ENCODE peak calls at places on chromosome 21, in ten cellular contexts. W is H54; L is occipital lobe; S is body of pancreas; O is AG04450; Y is HTR-8/SVneo; M is KBM-7; G is cardiac muscle cell; Q is stimulated activated CD4-positive, alpha-beta T cell treated with anti-CD3 and anti-CD28 coated beads, Interleukin-1b, Interleukin-23, amount 100 ng/mL, for 48 hours; V is lung microvascular endothelial cell. N is an unnamed sample.

GRCh38 chr21:35025206-35026152 is 23.6 kb downstream of the RUNX1 start:
- DNase-seq in W (no peak), L (no peak), S (no peak), O (no peak), Y (no peak), M (peak), G (peak), Q (no peak), V (no peak), N (no peak)

GRCh38 chr21:31409849-31410762 is 66.0 kb upstream of the TIAM1 start:
- DNase-seq in W (no peak), L (no peak), S (no peak), O (no peak), Y (no peak), M (no peak), G (peak), Q (no peak), V (no peak), N (no peak)

GRCh38 chr21:43335119-43335518 is 91.8 kb downstream of the SIK1 start:
- DNase-seq in W (no peak), L (no peak), S (no peak), O (no peak), Y (no peak), M (no peak), G (no peak), Q (no peak), V (no peak), N (no peak)

GRCh38 chr21:36966066-36966845 is at the start of gene HLCS:
- DNase-seq in W (peak), L (peak), S (peak), O (no peak), Y (peak), M (peak), G (peak), Q (peak), V (peak), N (peak)

GRCh38 chr21:45945066-45945867 is 36.3 kb upstream of the COL6A1 start:
- DNase-seq in W (no peak), L (no peak), S (no peak), O (no peak), Y (no peak), M (no peak), G (no peak), Q (no peak), V (no peak), N (no peak)

GRCh38 chr21:36092676-36093075 is 22.9 kb downstream of the CBR1 start:
- DNase-seq in W (no peak), L (no peak), S (no peak), O (no peak), Y (no peak), M (no peak), G (no peak), Q (no peak), V (no peak), N (no peak)

GRCh38 chr21:43953028-43953427 is 59.1 kb upstream of the TRAPPC10 start:
- DNase-seq in W (no peak), L (no peak), S (no peak), O (no peak), Y (no peak), M (no peak), G (no peak), Q (no peak), V (no peak), N (no peak)

GRCh38 chr21:39602793-39603192 is 9.9 kb upstream of the B3GALT5 start:
- DNase-seq in W (no peak), L (no peak), S (no peak), O (no peak), Y (no peak), M (no peak), G (no peak), Q (no peak), V (no peak), N (no peak)

GRCh38 chr21:34942911-34943310 is 106.2 kb downstream of the RUNX1 start:
- DNase-seq in W (no peak), L (no peak), S (no peak), O (no peak), Y (no peak), M (peak), G (no peak), Q (no peak), V (no peak), N (no peak)

GRCh38 chr21:39144191-39144590 is 39.1 kb downstream of the PSMG1 start:
- DNase-seq in W (no peak), L (no peak), S (no peak), O (no peak), Y (no peak), M (no peak), G (no peak), Q (no peak), V (no peak), N (no peak)

GRCh38 chr21:28737671-28738279 is 254.9 kb downstream of the LTN1 start:
- DNase-seq in W (peak), L (no peak), S (no peak), O (no peak), Y (no peak), M (no peak), G (peak), Q (no peak), V (peak), N (no peak)

GRCh38 chr21:24658016-24658415 is 949.3 kb downstream of the MRPL39 start:
- DNase-seq in W (no peak), L (no peak), S (no peak), O (no peak), Y (no peak), M (no peak), G (no peak), Q (no peak), V (no peak), N (no peak)

GRCh38 chr21:36535618-36536241 is 55.8 kb upstream of the CLDN14 start:
- DNase-seq in W (no peak), L (no peak), S (no peak), O (no peak), Y (no peak), M (no peak), G (no peak), Q (no peak), V (no peak), N (no peak)

GRCh38 chr21:36422279-36423098 is 37.3 kb downstream of the CHAF1B start:
- DNase-seq in W (peak), L (no peak), S (peak), O (peak), Y (peak), M (peak), G (peak), Q (peak), V (peak), N (peak)

GRCh38 chr21:41766883-41767605 is at the start of gene RIPK4:
- DNase-seq in W (no peak), L (no peak), S (peak), O (no peak), Y (peak), M (no peak), G (no peak), Q (peak), V (peak), N (no peak)

GRCh38 chr21:34822957-34823356 is 154.2 kb downstream of the CLIC6 start:
- DNase-seq in W (no peak), L (no peak), S (no peak), O (no peak), Y (no peak), M (no peak), G (peak), Q (no peak), V (no peak), N (peak)

GRCh38 chr21:42974832-42975820 is 764 bp downstream of the PKNOX1 start:
- DNase-seq in W (peak), L (peak), S (peak), O (no peak), Y (peak), M (peak), G (peak), Q (peak), V (peak), N (peak)

GRCh38 chr21:26391166-26391565 is 181.9 kb downstream of the CYYR1 start:
- DNase-seq in W (no peak), L (peak), S (no peak), O (no peak), Y (no peak), M (no peak), G (no peak), Q (no peak), V (no peak), N (peak)

GRCh38 chr21:41832230-41833137 is 46.7 kb downstream of the PRDM15 start:
- DNase-seq in W (no peak), L (no peak), S (no peak), O (no peak), Y (no peak), M (no peak), G (no peak), Q (no peak), V (no peak), N (no peak)

GRCh38 chr21:34557261-34557660 is 45.3 kb upstream of the KCNE1 start:
- DNase-seq in W (no peak), L (no peak), S (no peak), O (no peak), Y (no peak), M (no peak), G (no peak), Q (no peak), V (no peak), N (no peak)

GRCh38 chr21:41823166-41823565 is 56.0 kb downstream of the PRDM15 start:
- DNase-seq in W (no peak), L (no peak), S (no peak), O (no peak), Y (no peak), M (no peak), G (no peak), Q (no peak), V (no peak), N (no peak)

GRCh38 chr21:26032263-26032662 is 138.3 kb downstream of the APP start:
- DNase-seq in W (no peak), L (no peak), S (no peak), O (no peak), Y (no peak), M (no peak), G (no peak), Q (no peak), V (peak), N (peak)

GRCh38 chr21:16072692-16073091 is 342.9 kb downstream of the USP25 start:
- DNase-seq in W (no peak), L (peak), S (no peak), O (peak), Y (no peak), M (no peak), G (peak), Q (no peak), V (no peak), N (no peak)

GRCh38 chr21:26961704-26962103 is 5.2 kb downstream of the ADAMTS5 start:
- DNase-seq in W (no peak), L (no peak), S (peak), O (no peak), Y (no peak), M (peak), G (no peak), Q (no peak), V (no peak), N (peak)

GRCh38 chr21:35254006-35254751 is 205.1 kb upstream of the RUNX1 start:
- DNase-seq in W (no peak), L (no peak), S (no peak), O (peak), Y (no peak), M (no peak), G (peak), Q (no peak), V (no peak), N (peak)

GRCh38 chr21:25563399-25564116 is 43.7 kb downstream of the MRPL39 start:
- DNase-seq in W (no peak), L (no peak), S (no peak), O (no peak), Y (no peak), M (peak), G (peak), Q (peak), V (no peak), N (no peak)

GRCh38 chr21:24272527-24272938 is 1334.7 kb downstream of the MRPL39 start:
- DNase-seq in W (no peak), L (no peak), S (no peak), O (no peak), Y (no peak), M (peak), G (no peak), Q (no peak), V (no peak), N (no peak)

GRCh38 chr21:45499970-45500575 is 42.2 kb downstream of the SLC19A1 start:
- DNase-seq in W (no peak), L (no peak), S (no peak), O (no peak), Y (no peak), M (no peak), G (no peak), Q (no peak), V (no peak), N (no peak)

GRCh38 chr21:36850372-36850771 is 116.1 kb downstream of the HLCS start:
- DNase-seq in W (no peak), L (no peak), S (no peak), O (no peak), Y (no peak), M (no peak), G (no peak), Q (no peak), V (no peak), N (no peak)

GRCh38 chr21:38384675-38385074 is 113.6 kb downstream of the ERG start:
- DNase-seq in W (no peak), L (no peak), S (no peak), O (no peak), Y (no peak), M (peak), G (no peak), Q (no peak), V (peak), N (no peak)

GRCh38 chr21:34701726-34702125 is 32.9 kb downstream of the CLIC6 start:
- DNase-seq in W (no peak), L (no peak), S (no peak), O (no peak), Y (no peak), M (no peak), G (no peak), Q (no peak), V (no peak), N (no peak)

GRCh38 chr21:41112740-41113692 is 54.9 kb upstream of the BACE2 start:
- DNase-seq in W (peak), L (no peak), S (no peak), O (peak), Y (peak), M (peak), G (peak), Q (no peak), V (no peak), N (peak)

GRCh38 chr21:38780879-38781278 is 24.9 kb upstream of the ETS2 start:
- DNase-seq in W (no peak), L (no peak), S (no peak), O (no peak), Y (no peak), M (no peak), G (no peak), Q (no peak), V (no peak), N (no peak)

GRCh38 chr21:31872452-31873274 is at the start of gene HUNK:
- DNase-seq in W (no peak), L (peak), S (peak), O (no peak), Y (no peak), M (peak), G (peak), Q (no peak), V (peak), N (no peak)

GRCh38 chr21:42118901-42119300 is 47.8 kb downstream of the UMODL1 start:
- DNase-seq in W (no peak), L (no peak), S (no peak), O (no peak), Y (no peak), M (peak), G (no peak), Q (no peak), V (peak), N (peak)